ENCODE peak calls at places on chromosomes 3 and 15, in four cellular contexts. O is HTR-8/SVneo, N is brain microvascular endothelial cell, P is mesothelial cell of epicardium. W is an unnamed sample.

GRCh38 chr15:93072011-93072410 is 17.0 kb downstream of the RGMA start:
- DNase-seq in O (no peak), N (peak), P (no peak), W (no peak)

GRCh38 chr15:57591822-57592367 is at the start of gene MYZAP:
- DNase-seq in O (peak), N (no peak), P (peak), W (no peak)

GRCh38 chr3:138775254-138775595 is 59.5 kb downstream of the PIK3CB start:
- DNase-seq in O (no peak), N (no peak), P (no peak), W (no peak)

GRCh38 chr3:24945575-24945974 is 450.9 kb upstream of the THRB start:
- DNase-seq in O (no peak), N (no peak), P (peak), W (no peak)

GRCh38 chr3:72401005-72401404 is 447.2 kb downstream of the SHQ1 start:
- DNase-seq in O (no peak), N (peak), P (no peak), W (no peak)

GRCh38 chr3:26712211-26713026 is 89.8 kb downstream of the LRRC3B start:
- DNase-seq in O (peak), N (peak), P (no peak), W (no peak)

GRCh38 chr3:11803977-11804903 is 42.4 kb downstream of the TAMM41 start:
- DNase-seq in O (peak), N (peak), P (no peak), W (no peak)

GRCh38 chr3:161316006-161316689 is 55.2 kb downstream of the SPTSSB start:
- DNase-seq in O (no peak), N (peak), P (no peak), W (no peak)

GRCh38 chr3:121894191-121894990 is at the start of gene SLC15A2:
- DNase-seq in O (no peak), N (no peak), P (no peak), W (no peak)

GRCh38 chr15:65484876-65485275 is 32.6 kb downstream of the DPP8 start:
- DNase-seq in O (no peak), N (no peak), P (no peak), W (no peak)

W was measured in SIG-M5.